ENCODE peak calls at places on chromosomes 6 and 20, in five cellular contexts. W is mesenteric fat pad, Z is H9, I is Ammon's horn, N is NCI-H446 treated with DMSO at 0.1 percent for 48 hours. G is an unnamed sample.

GRCh38 chr6:10719386-10720228 is 3.3 kb upstream of the TMEM14C start:
- DNase-seq in I (no peak), N (no peak), W (no peak), Z (no peak), G (no peak)

GRCh38 chr6:104784884-104785283 is 74.8 kb downstream of the HACE1 start:
- DNase-seq in W (no peak), I (no peak), Z (no peak), N (no peak), G (no peak)

GRCh38 chr20:6162239-6162638 is 39.4 kb upstream of the FERMT1 start:
- DNase-seq in N (no peak), Z (no peak), W (no peak), I (peak), G (no peak)

GRCh38 chr6:144248470-144249301 is 36.4 kb upstream of the UTRN start:
- DNase-seq in I (no peak), Z (no peak), N (no peak), W (no peak), G (no peak)

GRCh38 chr6:129929433-129929832 is 68.3 kb upstream of the TMEM244 start:
- DNase-seq in I (peak), Z (no peak), N (peak), W (no peak), G (no peak)

GRCh38 chr20:25276533-25277050 is 28.7 kb downstream of the PYGB start:
- DNase-seq in I (no peak), W (peak), Z (no peak), N (no peak), G (no peak)

GRCh38 chr6:27237089-27237723 is 10.3 kb upstream of the PRSS16 start:
- DNase-seq in I (peak), N (no peak), W (no peak), Z (peak), G (no peak)

GRCh38 chr20:2133318-2134183 is 31.9 kb downstream of the STK35 start:
- DNase-seq in Z (no peak), W (no peak), I (no peak), N (no peak), G (no peak)

GRCh38 chr6:166611631-166612030 is 15.4 kb downstream of the RPS6KA2 start:
- DNase-seq in Z (no peak), N (no peak), I (no peak), W (no peak), G (no peak)

GRCh38 chr6:96104910-96105309 is 89.1 kb downstream of the FUT9 start:
- DNase-seq in W (no peak), Z (no peak), N (no peak), I (no peak), G (no peak)

GRCh38 chr20:10673176-10673830 is 496 bp downstream of the JAG1 start:
- DNase-seq in I (peak), N (peak), W (no peak), Z (peak), G (no peak)

GRCh38 chr20:24993337-24994185 is 1.0 kb upstream of the APMAP start:
- DNase-seq in I (peak), W (no peak), Z (no peak), N (peak), G (peak)

GRCh38 chr20:39986231-39986904 is 702.7 kb downstream of the MAFB start:
- DNase-seq in I (peak), N (no peak), Z (no peak), W (no peak), G (no peak)

GRCh38 chr6:122141246-122141645 is 258.2 kb upstream of the HSF2 start:
- DNase-seq in Z (no peak), W (no peak), N (no peak), I (no peak), G (no peak)

GRCh38 chr6:83252717-83253116 is 59.6 kb downstream of the RWDD2A start:
- DNase-seq in Z (no peak), W (no peak), N (no peak), I (no peak), G (no peak)

GRCh38 chr20:5044075-5044620 is 42.8 kb upstream of the SLC23A2 start:
- DNase-seq in I (no peak), Z (no peak), N (no peak), W (no peak), G (no peak)

GRCh38 chr6:36727491-36728021 is 29.9 kb downstream of the RAB44 start:
- DNase-seq in Z (no peak), W (no peak), I (no peak), N (no peak), G (no peak)

GRCh38 chr6:47098570-47098993 is 56.5 kb upstream of the ADGRF1 start:
- DNase-seq in W (no peak), N (no peak), Z (no peak), I (no peak), G (no peak)

GRCh38 chr6:76697585-76697984 is 625.1 kb upstream of the IMPG1 start:
- DNase-seq in N (no peak), W (no peak), Z (no peak), I (no peak), G (no peak)

GRCh38 chr6:16257999-16258708 is 19.8 kb downstream of the GMPR start:
- DNase-seq in I (peak), N (no peak), W (no peak), Z (peak), G (no peak)

GRCh38 chr6:121110733-121111132 is 223.5 kb downstream of the TBC1D32 start:
- DNase-seq in N (no peak), I (no peak), W (no peak), Z (no peak), G (no peak)

GRCh38 chr6:722077-722524 is 29.2 kb upstream of the EXOC2 start:
- DNase-seq in N (peak), Z (peak), W (no peak), I (peak), G (no peak)

GRCh38 chr6:29739882-29740261 is 16.6 kb downstream of the HLA-F start:
- DNase-seq in N (no peak), W (no peak), I (no peak), Z (no peak), G (no peak)

GRCh38 chr20:47262008-47262364 is 94.5 kb downstream of the ZMYND8 start:
- DNase-seq in Z (no peak), W (no peak), N (no peak), I (no peak), G (no peak)

GRCh38 chr6:149934249-149935156 is 7.3 kb upstream of the ULBP2 start:
- DNase-seq in I (peak), N (no peak), Z (no peak), W (peak), G (no peak)

GRCh38 chr20:48603116-48603818 is 224.5 kb downstream of the PREX1 start:
- DNase-seq in I (no peak), W (peak), N (no peak), Z (peak), G (no peak)

GRCh38 chr20:41011551-41012067 is 17.0 kb upstream of the TOP1 start:
- DNase-seq in W (no peak), N (no peak), I (peak), Z (no peak), G (no peak)

GRCh38 chr6:167565884-167566491 is 241.1 kb downstream of the TTLL2 start:
- DNase-seq in Z (no peak), I (no peak), W (peak), N (no peak), G (peak)

GRCh38 chr6:2498224-2498623 is 252.5 kb downstream of the MYLK4 start:
- DNase-seq in W (no peak), N (peak), Z (no peak), I (peak), G (no peak)

GRCh38 chr6:291148-291696 is 1.1 kb upstream of the DUSP22 start:
- DNase-seq in I (peak), W (no peak), Z (no peak), N (no peak), G (no peak)

GRCh38 chr20:47102629-47103028 is 208.0 kb downstream of the EYA2 start:
- DNase-seq in I (no peak), N (no peak), W (no peak), Z (no peak), G (peak)

GRCh38 chr20:40897177-40897700 is 131.4 kb upstream of the TOP1 start:
- DNase-seq in I (no peak), Z (no peak), W (no peak), N (peak), G (no peak)

GRCh38 chr20:33893314-33893713 is 82.2 kb downstream of the CHMP4B start:
- DNase-seq in I (no peak), W (no peak), Z (no peak), N (no peak), G (no peak)

GRCh38 chr6:139967497-139967896 is 593.0 kb upstream of the CITED2 start:
- DNase-seq in Z (no peak), I (no peak), N (no peak), W (no peak), G (no peak)

GRCh38 chr20:30922129-30922528 is 335.3 kb upstream of the DEFB115 start:
- DNase-seq in W (no peak), I (no peak), Z (no peak), N (no peak), G (no peak)

GRCh38 chr6:138160329-138161117 is 1.2 kb upstream of the ARFGEF3 start:
- DNase-seq in I (no peak), Z (no peak), N (no peak), W (no peak), G (no peak)

GRCh38 chr6:26126394-26127221 is 39.4 kb downstream of the HFE start:
- DNase-seq in Z (no peak), W (no peak), N (no peak), I (no peak), G (no peak)

GRCh38 chr6:108795122-108795521 is 53.1 kb upstream of the ARMC2 start:
- DNase-seq in I (no peak), Z (no peak), N (no peak), W (no peak), G (no peak)